ENCODE peak calls at places on chromosomes 11 and 22, in five cellular contexts. H is mammary epithelial cell; O is CD8-positive, alpha-beta T cell; A is cardiac fibroblast; Q is endothelial cell. K is an unnamed sample.

GRCh38 chr11:44342616-44343015 is 32.7 kb upstream of the ALX4 start:
- DNase-seq in Q (no peak), O (no peak), H (no peak), A (no peak), K (no peak)

GRCh38 chr22:23533328-23533762 is 46.7 kb downstream of the IGLL1 start:
- DNase-seq in A (peak; percentile 52), Q (peak; percentile 84), O (no peak), H (peak; percentile 20), K (peak; percentile 13)

GRCh38 chr11:112453601-112454577 is 193.2 kb upstream of the PLET1 start:
- DNase-seq in Q (peak; percentile 51), H (peak; percentile 20), A (peak; percentile 46), O (no peak), K (no peak)

GRCh38 chr11:100878474-100878873 is 191.4 kb downstream of the ARHGAP42 start:
- DNase-seq in H (no peak), O (no peak), Q (no peak), A (peak; percentile 85), K (no peak)

GRCh38 chr22:50247748-50248147 is 2.9 kb upstream of the TUBGCP6 start:
- DNase-seq in Q (peak; percentile 60), H (no peak), A (peak; percentile 71), O (peak; percentile 40), K (no peak)

GRCh38 chr22:22944268-22944985 is 56.8 kb downstream of the IGLL5 start:
- DNase-seq in O (no peak), H (no peak), Q (peak; percentile 2), A (no peak), K (no peak)

GRCh38 chr11:129417458-129417857 is 41.8 kb downstream of the BARX2 start:
- DNase-seq in A (no peak), Q (no peak), H (no peak), O (no peak), K (no peak)

GRCh38 chr11:67408437-67409200 is 4.7 kb downstream of the TBC1D10C start:
- DNase-seq in H (no peak), A (no peak), O (no peak), Q (no peak), K (no peak)

GRCh38 chr11:29773656-29774264 is 243.1 kb downstream of the KCNA4 start:
- DNase-seq in A (peak; percentile 88), Q (no peak), H (peak; percentile 85), O (no peak), K (no peak)

GRCh38 chr11:33835143-33835878 is 56.6 kb downstream of the LMO2 start:
- DNase-seq in H (peak; percentile 76), Q (no peak), A (peak; percentile 58), O (no peak), K (no peak)

GRCh38 chr11:45333506-45333971 is 47.4 kb upstream of the SYT13 start:
- DNase-seq in H (no peak), O (no peak), A (peak; percentile 86), Q (no peak), K (no peak)

GRCh38 chr22:30044369-30044768 is 35.9 kb upstream of the HORMAD2 start:
- DNase-seq in A (peak; percentile 79), O (no peak), Q (no peak), H (peak; percentile 92), K (no peak)

GRCh38 chr22:46878549-46878948 is 116.1 kb downstream of the TBC1D22A start:
- DNase-seq in H (no peak), Q (no peak), A (peak; percentile 22), O (no peak), K (no peak)

GRCh38 chr22:17774206-17774927 is at the start of gene BID:
- DNase-seq in A (no peak), H (no peak), O (no peak), Q (no peak), K (no peak)

GRCh38 chr11:130473056-130473794 is 24.8 kb downstream of the ADAMTS15 start:
- DNase-seq in O (no peak), A (no peak), H (no peak), Q (no peak), K (no peak)

GRCh38 chr22:35705141-35705540 is 12.5 kb upstream of the APOL5 start:
- DNase-seq in O (no peak), H (peak; percentile 48), Q (no peak), A (peak; percentile 84), K (no peak)

GRCh38 chr11:118623291-118623655 is 15.9 kb downstream of the PHLDB1 start:
- DNase-seq in O (no peak), Q (no peak), A (peak; percentile 55), H (peak; percentile 95), K (no peak)

GRCh38 chr11:106418786-106419185 is 341.3 kb downstream of the AASDHPPT start:
- DNase-seq in Q (no peak), A (no peak), O (no peak), H (no peak), K (no peak)

GRCh38 chr11:28833670-28834069 is 725.5 kb downstream of the METTL15 start:
- DNase-seq in H (peak; percentile 82), A (peak; percentile 97), Q (no peak), O (no peak), K (no peak)

GRCh38 chr22:49324527-49325491 is 502.9 kb downstream of the BRD1 start:
- DNase-seq in Q (no peak), A (no peak), O (no peak), H (no peak), K (no peak)

GRCh38 chr11:6251990-6252473 is 7.6 kb upstream of the CCKBR start:
- DNase-seq in H (no peak), Q (no peak), O (no peak), A (peak; percentile 73), K (no peak)

DNA sequence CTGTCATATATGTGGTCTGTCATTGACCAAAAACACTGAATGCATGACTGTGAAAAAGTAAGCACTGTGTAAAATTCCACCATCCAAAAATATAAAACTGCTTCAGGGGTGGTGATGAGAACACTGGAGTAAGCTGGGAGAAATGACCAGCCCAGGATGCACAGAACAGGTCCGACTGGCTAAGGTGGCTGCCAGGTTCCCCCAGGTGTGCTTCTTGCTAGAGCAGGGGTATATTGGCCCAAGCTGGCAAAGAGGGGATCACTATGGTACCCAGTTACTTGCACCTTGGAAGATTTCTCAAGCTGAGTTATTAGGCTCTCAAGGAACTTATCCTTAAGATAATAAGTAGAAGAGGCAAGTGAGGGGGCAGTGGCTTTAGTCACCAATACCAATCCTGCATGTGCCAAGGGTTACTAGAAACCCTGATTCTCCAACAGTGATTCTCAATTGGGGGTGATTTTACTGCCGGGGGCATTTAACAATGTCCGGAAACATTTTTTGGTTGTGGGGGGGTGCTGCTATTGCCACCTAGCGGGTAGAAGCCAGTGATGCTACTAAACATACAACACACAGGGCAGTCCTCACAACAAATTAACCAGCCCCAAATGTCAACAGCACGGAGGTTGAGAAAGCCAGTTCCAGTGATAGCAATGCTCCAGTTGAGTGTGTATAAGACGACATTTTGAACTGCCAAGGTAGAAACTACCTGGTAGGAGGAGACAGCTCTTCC is 15.7 kb downstream of the SNU13 start:
- DNase-seq in Q (no peak), H (no peak), O (no peak), A (peak; percentile 14), K (no peak)
- TF ChIP-seq CTCF in Q (no peak), H (peak; percentile 78), O (no peak), A (peak; percentile 18), K (no peak)

DNA sequence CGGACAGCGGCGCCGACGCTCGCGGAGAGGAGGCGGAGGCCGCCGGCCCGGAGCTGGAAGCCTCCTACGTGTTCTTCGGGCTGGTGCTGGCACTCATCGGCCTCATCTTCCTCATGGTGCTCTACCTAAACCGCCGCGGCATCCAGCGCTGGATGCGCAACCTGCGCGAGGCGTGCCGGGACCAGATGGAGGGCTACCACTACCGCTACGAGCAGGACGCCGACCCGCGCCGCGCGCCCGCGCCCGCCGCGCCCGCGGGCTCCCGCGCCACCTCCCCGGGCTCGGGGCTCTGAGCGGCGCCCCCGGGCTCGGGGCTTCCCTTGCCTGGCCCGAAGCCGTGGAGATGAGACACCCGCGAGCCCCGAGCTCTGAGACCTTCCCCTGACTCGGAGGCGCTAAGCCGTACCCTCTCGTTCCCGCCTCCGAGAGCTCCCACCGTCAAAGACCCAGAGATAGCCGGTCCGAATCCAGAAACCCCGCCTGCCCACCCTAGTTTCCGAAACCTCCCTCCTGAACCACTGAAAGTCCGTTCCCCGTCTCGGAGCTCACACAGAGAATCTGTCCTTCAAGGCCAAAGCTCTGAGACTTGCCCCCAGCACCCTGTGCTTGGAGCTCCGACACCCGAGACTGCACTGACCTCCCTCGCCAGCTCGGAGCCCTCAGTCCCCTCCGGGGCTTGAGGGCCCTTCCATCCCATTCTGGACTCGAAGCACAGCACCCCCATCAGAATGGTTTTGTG is 1.5 kb downstream of the TPBGL start:
- DNase-seq in A (no peak), H (no peak), Q (no peak), O (no peak), K (peak; percentile 41)
- TF ChIP-seq CTCF in A (no peak), H (no peak), Q (peak; percentile 11), O (peak; percentile 2), K (no peak)

DNA sequence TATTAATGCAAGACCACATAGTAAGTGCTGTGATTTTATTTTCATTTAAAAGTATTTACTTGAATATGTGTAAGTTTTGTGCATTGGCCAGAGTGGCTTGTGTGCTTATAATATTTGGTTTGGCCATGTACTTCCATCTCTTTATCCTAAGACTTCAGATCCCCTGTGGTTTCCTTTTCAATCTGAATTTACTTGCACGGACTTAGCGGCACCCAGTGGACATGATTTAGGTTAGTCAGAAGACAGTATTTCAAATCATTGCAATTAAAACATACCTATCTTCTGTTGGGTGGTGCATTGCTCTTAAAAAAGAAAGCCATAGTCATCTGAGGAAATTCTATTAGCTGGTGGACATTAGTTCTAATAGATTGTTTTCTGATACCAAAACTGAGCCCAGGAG is 30.7 kb downstream of the PIWIL4 start:
- DNase-seq in A (peak; percentile 35), Q (no peak), O (no peak), H (no peak), K (no peak)
- TF ChIP-seq CTCF in A (no peak), Q (no peak), O (no peak), H (no peak), K (peak; percentile 10)

GRCh38 chr11:64369440-64370135 is 10.6 kb downstream of the RPS6KA4 start:
- DNase-seq in A (no peak), H (no peak), O (no peak), Q (no peak), K (no peak)
- TF ChIP-seq CTCF in A (no peak), H (no peak), O (no peak), Q (no peak), K (no peak)

DNA sequence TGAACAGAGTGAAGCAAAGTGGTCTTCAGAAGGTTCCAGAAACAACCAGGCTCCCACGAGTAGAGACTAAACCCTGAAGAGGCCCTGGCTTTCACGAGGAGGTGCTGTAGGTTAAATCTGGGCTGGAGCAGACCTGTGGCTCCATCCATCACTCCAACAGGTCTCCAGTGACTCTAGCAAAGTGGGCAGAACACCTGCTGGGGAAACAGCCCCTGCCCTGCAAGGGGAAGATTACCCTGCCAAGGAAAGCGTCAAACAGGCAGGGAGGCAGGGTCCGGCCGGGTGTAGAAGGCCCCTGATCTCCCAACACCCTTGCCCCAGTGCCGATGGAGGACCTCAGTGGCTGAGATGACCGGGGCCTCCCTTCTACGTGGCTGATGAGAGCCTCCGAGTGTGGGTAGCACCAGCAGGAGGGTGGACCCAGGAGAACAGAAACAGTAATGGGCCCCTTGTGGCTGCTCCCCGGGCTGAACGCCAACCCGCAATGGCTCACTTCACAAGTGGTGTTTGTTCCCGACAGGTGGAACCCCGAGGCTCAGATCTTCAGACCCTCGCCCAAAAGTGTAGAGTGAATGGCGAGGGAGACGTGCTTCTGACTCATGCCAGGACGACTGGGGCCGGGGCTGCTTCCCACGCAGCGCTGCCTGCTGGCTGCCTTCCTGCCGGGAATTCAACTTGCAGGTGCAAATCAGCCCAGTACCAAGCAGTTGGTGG is 112.0 kb downstream of the SHANK2 start:
- DNase-seq in Q (no peak), O (no peak), A (no peak), H (peak; percentile 43), K (no peak)
- TF ChIP-seq CTCF in Q (no peak), O (no peak), A (no peak), H (peak; percentile 3), K (no peak)

GRCh38 chr11:96050435-96051182 is 126.7 kb upstream of the MTMR2 start:
- DNase-seq in O (no peak), H (no peak), Q (no peak), A (peak; percentile 95), K (no peak)
- TF ChIP-seq CTCF in O (no peak), H (no peak), Q (no peak), A (peak; percentile 13), K (no peak)

GRCh38 chr11:79160786-79161403 is 279.9 kb downstream of the TENM4 start:
- DNase-seq in O (no peak), H (peak; percentile 60), A (peak; percentile 32), Q (no peak), K (no peak)
- TF ChIP-seq CTCF in O (no peak), H (no peak), A (peak; percentile 55), Q (no peak), K (peak; percentile 35)